ENCODE peak calls at places on chromosome 4, in ten cellular contexts. One of them, this sample, is unnamed.

GRCh38 chr4:115675721-115676120 is 562.3 kb upstream of the NDST4 start:
- DNase-seq in dorsolateral prefrontal cortex: no peak
- DNase-seq in AG04450: no peak
- DNase-seq in fibroblast of lung: no peak
- DNase-seq in astrocyte: peak; percentile 9
- DNase-seq in adrenal gland: no peak
- DNase-seq in WERI-Rb-1: no peak
- DNase-seq in heart left ventricle: no peak
- DNase-seq in breast epithelium: no peak
- DNase-seq in A673: peak; percentile 80
- DNase-seq in this sample: no peak

GRCh38 chr4:23827971-23828680 is 61.7 kb downstream of the PPARGC1A start:
- DNase-seq in dorsolateral prefrontal cortex: no peak
- DNase-seq in AG04450: no peak
- DNase-seq in fibroblast of lung: peak; percentile 41
- DNase-seq in astrocyte: peak; percentile 66
- DNase-seq in adrenal gland: no peak
- DNase-seq in WERI-Rb-1: no peak
- DNase-seq in heart left ventricle: no peak
- DNase-seq in breast epithelium: no peak
- DNase-seq in A673: no peak
- DNase-seq in this sample: no peak

GRCh38 chr4:5575941-5576340 is 132.4 kb downstream of the EVC2 start:
- DNase-seq in dorsolateral prefrontal cortex: no peak
- DNase-seq in AG04450: no peak
- DNase-seq in fibroblast of lung: no peak
- DNase-seq in astrocyte: no peak
- DNase-seq in adrenal gland: no peak
- DNase-seq in WERI-Rb-1: no peak
- DNase-seq in heart left ventricle: no peak
- DNase-seq in breast epithelium: no peak
- DNase-seq in A673: no peak
- DNase-seq in this sample: no peak

GRCh38 chr4:100299019-100299418 is 108.8 kb upstream of the DDIT4L start:
- DNase-seq in dorsolateral prefrontal cortex: no peak
- DNase-seq in AG04450: peak; percentile 58
- DNase-seq in fibroblast of lung: peak; percentile 96
- DNase-seq in astrocyte: peak; percentile 94
- DNase-seq in adrenal gland: peak; percentile 31
- DNase-seq in WERI-Rb-1: no peak
- DNase-seq in heart left ventricle: no peak
- DNase-seq in breast epithelium: no peak
- DNase-seq in A673: peak; percentile 33
- DNase-seq in this sample: peak; percentile 29

GRCh38 chr4:89491731-89492235 is 184.2 kb upstream of the GPRIN3 start:
- DNase-seq in dorsolateral prefrontal cortex: no peak
- DNase-seq in AG04450: no peak
- DNase-seq in fibroblast of lung: no peak
- DNase-seq in astrocyte: peak; percentile 7
- DNase-seq in adrenal gland: no peak
- DNase-seq in WERI-Rb-1: no peak
- DNase-seq in heart left ventricle: no peak
- DNase-seq in breast epithelium: no peak
- DNase-seq in A673: peak; percentile 20
- DNase-seq in this sample: no peak

GRCh38 chr4:165718660-165719059 is 154.4 kb upstream of the TLL1 start:
- DNase-seq in dorsolateral prefrontal cortex: no peak
- DNase-seq in AG04450: no peak
- DNase-seq in fibroblast of lung: no peak
- DNase-seq in astrocyte: no peak
- DNase-seq in adrenal gland: no peak
- DNase-seq in WERI-Rb-1: no peak
- DNase-seq in heart left ventricle: no peak
- DNase-seq in breast epithelium: no peak
- DNase-seq in A673: no peak
- DNase-seq in this sample: no peak

GRCh38 chr4:142598132-142598531 is 248.0 kb downstream of the INPP4B start:
- DNase-seq in dorsolateral prefrontal cortex: no peak
- DNase-seq in AG04450: no peak
- DNase-seq in fibroblast of lung: no peak
- DNase-seq in astrocyte: no peak
- DNase-seq in adrenal gland: no peak
- DNase-seq in WERI-Rb-1: no peak
- DNase-seq in heart left ventricle: no peak
- DNase-seq in breast epithelium: no peak
- DNase-seq in A673: no peak
- DNase-seq in this sample: no peak

GRCh38 chr4:23922535-23923115 is 32.8 kb upstream of the PPARGC1A start:
- DNase-seq in dorsolateral prefrontal cortex: no peak
- DNase-seq in AG04450: no peak
- DNase-seq in fibroblast of lung: no peak
- DNase-seq in astrocyte: peak; percentile 36
- DNase-seq in adrenal gland: no peak
- DNase-seq in WERI-Rb-1: no peak
- DNase-seq in heart left ventricle: no peak
- DNase-seq in breast epithelium: no peak
- DNase-seq in A673: no peak
- DNase-seq in this sample: no peak

GRCh38 chr4:23368081-23368697 is 521.7 kb downstream of the PPARGC1A start:
- DNase-seq in dorsolateral prefrontal cortex: no peak
- DNase-seq in AG04450: no peak
- DNase-seq in fibroblast of lung: peak; percentile 8
- DNase-seq in astrocyte: no peak
- DNase-seq in adrenal gland: peak; percentile 52
- DNase-seq in WERI-Rb-1: peak; percentile 78
- DNase-seq in heart left ventricle: no peak
- DNase-seq in breast epithelium: no peak
- DNase-seq in A673: no peak
- DNase-seq in this sample: no peak

GRCh38 chr4:98745372-98745771 is 87.0 kb upstream of the TSPAN5 start:
- DNase-seq in dorsolateral prefrontal cortex: no peak
- DNase-seq in AG04450: no peak
- DNase-seq in fibroblast of lung: peak; percentile 25
- DNase-seq in astrocyte: no peak
- DNase-seq in adrenal gland: peak; percentile 44
- DNase-seq in WERI-Rb-1: peak; percentile 71
- DNase-seq in heart left ventricle: no peak
- DNase-seq in breast epithelium: no peak
- DNase-seq in A673: peak; percentile 46
- DNase-seq in this sample: peak; percentile 12

GRCh38 chr4:16884673-16885460 is 13.6 kb downstream of the LDB2 start:
- DNase-seq in dorsolateral prefrontal cortex: no peak
- DNase-seq in AG04450: no peak
- DNase-seq in fibroblast of lung: no peak
- DNase-seq in astrocyte: no peak
- DNase-seq in adrenal gland: no peak
- DNase-seq in WERI-Rb-1: no peak
- DNase-seq in heart left ventricle: no peak
- DNase-seq in breast epithelium: no peak
- DNase-seq in A673: peak; percentile 23
- DNase-seq in this sample: no peak

GRCh38 chr4:16573744-16574143 is 324.7 kb downstream of the LDB2 start:
- DNase-seq in dorsolateral prefrontal cortex: no peak
- DNase-seq in AG04450: peak; percentile 32
- DNase-seq in fibroblast of lung: peak; percentile 78
- DNase-seq in astrocyte: peak; percentile 86
- DNase-seq in adrenal gland: peak; percentile 64
- DNase-seq in WERI-Rb-1: no peak
- DNase-seq in heart left ventricle: no peak
- DNase-seq in breast epithelium: peak; percentile 53
- DNase-seq in A673: no peak
- DNase-seq in this sample: peak; percentile 15

GRCh38 chr4:144499777-144500176 is 146.2 kb upstream of the HHIP start:
- DNase-seq in dorsolateral prefrontal cortex: no peak
- DNase-seq in AG04450: no peak
- DNase-seq in fibroblast of lung: no peak
- DNase-seq in astrocyte: no peak
- DNase-seq in adrenal gland: no peak
- DNase-seq in WERI-Rb-1: no peak
- DNase-seq in heart left ventricle: no peak
- DNase-seq in breast epithelium: no peak
- DNase-seq in A673: no peak
- DNase-seq in this sample: no peak

GRCh38 chr4:985123-985830 is 1.6 kb upstream of the IDUA start:
- DNase-seq in dorsolateral prefrontal cortex: no peak
- DNase-seq in AG04450: no peak
- DNase-seq in fibroblast of lung: peak; percentile 23
- DNase-seq in astrocyte: no peak
- DNase-seq in adrenal gland: peak; percentile 78
- DNase-seq in WERI-Rb-1: peak; percentile 91
- DNase-seq in heart left ventricle: peak; percentile 88
- DNase-seq in breast epithelium: no peak
- DNase-seq in A673: no peak
- DNase-seq in this sample: peak; percentile 80

GRCh38 chr4:25190407-25190806 is 30.2 kb upstream of the SEPSECS start:
- DNase-seq in dorsolateral prefrontal cortex: no peak
- DNase-seq in AG04450: no peak
- DNase-seq in fibroblast of lung: no peak
- DNase-seq in astrocyte: no peak
- DNase-seq in adrenal gland: no peak
- DNase-seq in WERI-Rb-1: no peak
- DNase-seq in heart left ventricle: no peak
- DNase-seq in breast epithelium: no peak
- DNase-seq in A673: no peak
- DNase-seq in this sample: no peak

GRCh38 chr4:110617095-110617494 is 5.8 kb downstream of the PITX2 start:
- DNase-seq in dorsolateral prefrontal cortex: no peak
- DNase-seq in AG04450: no peak
- DNase-seq in fibroblast of lung: no peak
- DNase-seq in astrocyte: no peak
- DNase-seq in adrenal gland: no peak
- DNase-seq in WERI-Rb-1: no peak
- DNase-seq in heart left ventricle: no peak
- DNase-seq in breast epithelium: no peak
- DNase-seq in A673: no peak
- DNase-seq in this sample: no peak

GRCh38 chr4:38357546-38357945 is 306.5 kb upstream of the KLF3 start:
- DNase-seq in dorsolateral prefrontal cortex: no peak
- DNase-seq in AG04450: no peak
- DNase-seq in fibroblast of lung: no peak
- DNase-seq in astrocyte: no peak
- DNase-seq in adrenal gland: no peak
- DNase-seq in WERI-Rb-1: no peak
- DNase-seq in heart left ventricle: no peak
- DNase-seq in breast epithelium: no peak
- DNase-seq in A673: no peak
- DNase-seq in this sample: no peak

DNA sequence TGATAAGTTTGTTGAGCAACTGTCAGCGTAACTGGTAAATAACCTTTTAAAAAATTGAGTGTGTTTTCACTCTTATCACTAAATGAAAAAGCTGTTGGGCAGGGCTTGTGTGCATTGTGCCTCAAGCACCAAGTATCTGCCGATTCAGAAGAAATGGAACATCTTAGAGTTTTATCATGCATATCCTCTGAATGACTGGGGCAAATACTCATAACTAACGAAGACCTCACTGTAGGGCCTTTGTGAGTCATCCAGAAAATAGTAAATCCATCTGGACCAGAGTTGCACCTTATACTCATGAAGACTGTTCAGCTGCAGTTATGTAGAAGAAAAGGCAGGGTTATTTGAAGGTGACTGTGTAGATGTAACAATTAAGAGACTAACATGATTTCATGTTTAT is 222.1 kb downstream of the CAMK2D start:
- DNase-seq in dorsolateral prefrontal cortex: no peak
- DNase-seq in AG04450: peak; percentile 49
- DNase-seq in fibroblast of lung: peak; percentile 67
- DNase-seq in astrocyte: peak; percentile 79
- DNase-seq in adrenal gland: no peak
- DNase-seq in WERI-Rb-1: no peak
- DNase-seq in heart left ventricle: no peak
- DNase-seq in breast epithelium: no peak
- DNase-seq in A673: no peak
- DNase-seq in this sample: no peak
- H3K27me3 ChIP-seq in dorsolateral prefrontal cortex: no peaks in the 10 kb centered on the region
- H3K27me3 ChIP-seq in AG04450: no peaks in the 10 kb centered on the region
- H3K27me3 ChIP-seq in fibroblast of lung: no peaks in the 10 kb centered on the region
- H3K27me3 ChIP-seq in astrocyte: no peaks in the 10 kb centered on the region
- H3K27me3 ChIP-seq in adrenal gland: no peaks in the 10 kb centered on the region
- H3K27me3 ChIP-seq in WERI-Rb-1: no peaks in the 10 kb centered on the region
- H3K27me3 ChIP-seq in heart left ventricle: no peaks in the 10 kb centered on the region
- H3K27me3 ChIP-seq in breast epithelium: no peaks in the 10 kb centered on the region
- H3K27me3 ChIP-seq in A673: no peaks in the 10 kb centered on the region
- H3K27me3 ChIP-seq in this sample: no peaks in the 10 kb centered on the region

GRCh38 chr4:184041156-184041555 is 136.0 kb downstream of the STOX2 start:
- DNase-seq in dorsolateral prefrontal cortex: no peak
- DNase-seq in AG04450: no peak
- DNase-seq in fibroblast of lung: peak; percentile 63
- DNase-seq in astrocyte: no peak
- DNase-seq in adrenal gland: no peak
- DNase-seq in WERI-Rb-1: no peak
- DNase-seq in heart left ventricle: no peak
- DNase-seq in breast epithelium: no peak
- DNase-seq in A673: no peak
- DNase-seq in this sample: no peak

GRCh38 chr4:184039963-184040383 is 134.9 kb downstream of the STOX2 start:
- DNase-seq in dorsolateral prefrontal cortex: no peak
- DNase-seq in AG04450: no peak
- DNase-seq in fibroblast of lung: peak; percentile 19
- DNase-seq in astrocyte: no peak
- DNase-seq in adrenal gland: no peak
- DNase-seq in WERI-Rb-1: no peak
- DNase-seq in heart left ventricle: peak; percentile 64
- DNase-seq in breast epithelium: no peak
- DNase-seq in A673: no peak
- DNase-seq in this sample: no peak
- H3K4me3 ChIP-seq in dorsolateral prefrontal cortex: peak overlapping the region; percentile 52
- H3K4me3 ChIP-seq in AG04450: no peak overlapping the region
- H3K4me3 ChIP-seq in fibroblast of lung: no peak overlapping the region
- H3K4me3 ChIP-seq in astrocyte: no peak overlapping the region
- H3K4me3 ChIP-seq in adrenal gland: no peak overlapping the region
- H3K4me3 ChIP-seq in WERI-Rb-1: no peak overlapping the region
- H3K4me3 ChIP-seq in heart left ventricle: peak overlapping the region; percentile 23
- H3K4me3 ChIP-seq in breast epithelium: peak overlapping the region; percentile 25
- H3K4me3 ChIP-seq in A673: no peak overlapping the region
- H3K4me3 ChIP-seq in this sample: no peak overlapping the region

GRCh38 chr4:68076194-68076593 is 53.5 kb downstream of the TMPRSS11F start:
- DNase-seq in dorsolateral prefrontal cortex: no peak
- DNase-seq in AG04450: no peak
- DNase-seq in fibroblast of lung: no peak
- DNase-seq in astrocyte: no peak
- DNase-seq in adrenal gland: no peak
- DNase-seq in WERI-Rb-1: no peak
- DNase-seq in heart left ventricle: no peak
- DNase-seq in breast epithelium: no peak
- DNase-seq in A673: no peak
- DNase-seq in this sample: no peak
- TF ChIP-seq CTCF in dorsolateral prefrontal cortex: no peak
- TF ChIP-seq CTCF in AG04450: no peak
- TF ChIP-seq CTCF in fibroblast of lung: no peak
- TF ChIP-seq CTCF in astrocyte: no peak
- TF ChIP-seq CTCF in adrenal gland: no peak
- TF ChIP-seq CTCF in WERI-Rb-1: no peak
- TF ChIP-seq CTCF in heart left ventricle: no peak
- TF ChIP-seq CTCF in breast epithelium: no peak
- TF ChIP-seq CTCF in A673: peak; percentile 9
- TF ChIP-seq CTCF in this sample: no peak

DNA sequence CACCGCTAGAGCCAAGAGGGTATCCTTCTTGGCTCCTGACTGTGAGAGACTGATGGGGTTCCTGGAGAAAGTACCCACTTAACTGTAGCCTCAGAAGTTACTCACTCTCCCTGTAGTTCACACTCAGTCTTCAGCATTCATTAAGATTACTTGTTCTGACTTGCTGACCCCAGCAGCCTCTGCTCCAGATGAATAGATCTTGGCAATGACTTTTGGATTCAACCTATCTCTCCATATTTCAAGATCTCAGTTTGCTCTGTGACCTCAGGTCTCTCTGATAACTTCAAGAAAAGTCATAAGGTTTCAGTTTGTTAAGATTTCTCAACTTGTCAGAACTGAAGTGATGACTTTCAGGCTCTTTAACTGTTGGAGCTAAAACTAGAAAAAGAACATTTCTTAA is 825.6 kb downstream of the PCDH7 start:
- DNase-seq in dorsolateral prefrontal cortex: no peak
- DNase-seq in AG04450: no peak
- DNase-seq in fibroblast of lung: no peak
- DNase-seq in astrocyte: no peak
- DNase-seq in adrenal gland: no peak
- DNase-seq in WERI-Rb-1: no peak
- DNase-seq in heart left ventricle: no peak
- DNase-seq in breast epithelium: no peak
- DNase-seq in A673: no peak
- DNase-seq in this sample: no peak
- H3K27me3 ChIP-seq in dorsolateral prefrontal cortex: no peaks in the 10 kb centered on the region
- H3K27me3 ChIP-seq in AG04450: no peaks in the 10 kb centered on the region
- H3K27me3 ChIP-seq in fibroblast of lung: no peaks in the 10 kb centered on the region
- H3K27me3 ChIP-seq in astrocyte: no peaks in the 10 kb centered on the region
- H3K27me3 ChIP-seq in adrenal gland: no peaks in the 10 kb centered on the region
- H3K27me3 ChIP-seq in WERI-Rb-1: no peaks in the 10 kb centered on the region
- H3K27me3 ChIP-seq in heart left ventricle: no peaks in the 10 kb centered on the region
- H3K27me3 ChIP-seq in breast epithelium: no peaks in the 10 kb centered on the region
- H3K27me3 ChIP-seq in A673: no peaks in the 10 kb centered on the region
- H3K27me3 ChIP-seq in this sample: no peaks in the 10 kb centered on the region

This sample was measured in body of pancreas.